ENCODE peak calls at places on chromosomes 11 and 22, in six cellular contexts. One of them, this sample, is unnamed.

GRCh38 chr22:48752451-48753380 is 1075.0 kb downstream of the BRD1 start:
- DNase-seq in activated T-helper 1 cell treated with Interleukin-2 at 50 U/mL for 16 hours: no peak
- DNase-seq in T1000: no peak
- DNase-seq in OCI-LY7: no peak
- DNase-seq in bronchial epithelial cell: no peak
- DNase-seq in anterior cingulate cortex: no peak
- DNase-seq in this sample: no peak

GRCh38 chr22:47129902-47130301 is 367.5 kb downstream of the TBC1D22A start:
- DNase-seq in bronchial epithelial cell: peak
- DNase-seq in T1000: no peak
- DNase-seq in activated T-helper 1 cell treated with Interleukin-2 at 50 U/mL for 16 hours: no peak
- DNase-seq in OCI-LY7: no peak
- DNase-seq in anterior cingulate cortex: no peak
- DNase-seq in this sample: no peak

GRCh38 chr11:32136654-32137053 is 45.8 kb downstream of the RCN1 start:
- DNase-seq in activated T-helper 1 cell treated with Interleukin-2 at 50 U/mL for 16 hours: no peak
- DNase-seq in T1000: no peak
- DNase-seq in anterior cingulate cortex: no peak
- DNase-seq in OCI-LY7: no peak
- DNase-seq in bronchial epithelial cell: peak
- DNase-seq in this sample: no peak

GRCh38 chr11:108985611-108986279 is 320.9 kb downstream of the DDX10 start:
- DNase-seq in T1000: no peak
- DNase-seq in activated T-helper 1 cell treated with Interleukin-2 at 50 U/mL for 16 hours: no peak
- DNase-seq in bronchial epithelial cell: peak
- DNase-seq in OCI-LY7: no peak
- DNase-seq in anterior cingulate cortex: no peak
- DNase-seq in this sample: peak

GRCh38 chr11:94782446-94782845 is 14.3 kb downstream of the AMOTL1 start:
- DNase-seq in OCI-LY7: no peak
- DNase-seq in anterior cingulate cortex: no peak
- DNase-seq in T1000: no peak
- DNase-seq in activated T-helper 1 cell treated with Interleukin-2 at 50 U/mL for 16 hours: no peak
- DNase-seq in bronchial epithelial cell: no peak
- DNase-seq in this sample: no peak

GRCh38 chr11:47179655-47179991 is 2.9 kb upstream of the ARFGAP2 start:
- DNase-seq in bronchial epithelial cell: no peak
- DNase-seq in T1000: no peak
- DNase-seq in anterior cingulate cortex: no peak
- DNase-seq in activated T-helper 1 cell treated with Interleukin-2 at 50 U/mL for 16 hours: no peak
- DNase-seq in OCI-LY7: peak
- DNase-seq in this sample: peak

GRCh38 chr11:124746621-124747243 is 5.3 kb downstream of the VSIG2 start:
- DNase-seq in bronchial epithelial cell: peak
- DNase-seq in OCI-LY7: peak
- DNase-seq in anterior cingulate cortex: no peak
- DNase-seq in T1000: no peak
- DNase-seq in activated T-helper 1 cell treated with Interleukin-2 at 50 U/mL for 16 hours: peak
- DNase-seq in this sample: peak

GRCh38 chr11:65111537-65112225 is at the start of gene TM7SF2:
- DNase-seq in bronchial epithelial cell: peak
- DNase-seq in T1000: peak
- DNase-seq in anterior cingulate cortex: peak
- DNase-seq in OCI-LY7: peak
- DNase-seq in activated T-helper 1 cell treated with Interleukin-2 at 50 U/mL for 16 hours: peak
- DNase-seq in this sample: peak

GRCh38 chr11:10538924-10539323 is 2.1 kb downstream of the RNF141 start:
- DNase-seq in T1000: no peak
- DNase-seq in OCI-LY7: no peak
- DNase-seq in bronchial epithelial cell: no peak
- DNase-seq in activated T-helper 1 cell treated with Interleukin-2 at 50 U/mL for 16 hours: no peak
- DNase-seq in anterior cingulate cortex: no peak
- DNase-seq in this sample: no peak

GRCh38 chr22:34055525-34056200 is 135.4 kb upstream of the LARGE1 start:
- DNase-seq in anterior cingulate cortex: no peak
- DNase-seq in T1000: no peak
- DNase-seq in bronchial epithelial cell: peak
- DNase-seq in OCI-LY7: peak
- DNase-seq in activated T-helper 1 cell treated with Interleukin-2 at 50 U/mL for 16 hours: no peak
- DNase-seq in this sample: peak

GRCh38 chr11:64855596-64856304 is 11.3 kb upstream of the CDC42BPG start:
- DNase-seq in T1000: no peak
- DNase-seq in OCI-LY7: no peak
- DNase-seq in anterior cingulate cortex: no peak
- DNase-seq in activated T-helper 1 cell treated with Interleukin-2 at 50 U/mL for 16 hours: no peak
- DNase-seq in bronchial epithelial cell: no peak
- DNase-seq in this sample: peak

GRCh38 chr11:64842851-64843841 is 1.3 kb downstream of the CDC42BPG start:
- DNase-seq in activated T-helper 1 cell treated with Interleukin-2 at 50 U/mL for 16 hours: no peak
- DNase-seq in OCI-LY7: no peak
- DNase-seq in T1000: no peak
- DNase-seq in anterior cingulate cortex: no peak
- DNase-seq in bronchial epithelial cell: peak
- DNase-seq in this sample: no peak

GRCh38 chr11:64869571-64870175 is 8.7 kb downstream of the EHD1 start:
- DNase-seq in anterior cingulate cortex: no peak
- DNase-seq in bronchial epithelial cell: no peak
- DNase-seq in T1000: no peak
- DNase-seq in OCI-LY7: no peak
- DNase-seq in activated T-helper 1 cell treated with Interleukin-2 at 50 U/mL for 16 hours: no peak
- DNase-seq in this sample: no peak

GRCh38 chr11:102590646-102591045 is 34.5 kb downstream of the MMP20 start:
- DNase-seq in T1000: no peak
- DNase-seq in activated T-helper 1 cell treated with Interleukin-2 at 50 U/mL for 16 hours: no peak
- DNase-seq in OCI-LY7: no peak
- DNase-seq in bronchial epithelial cell: no peak
- DNase-seq in anterior cingulate cortex: no peak
- DNase-seq in this sample: no peak

GRCh38 chr22:20720692-20721408 is 53.1 kb upstream of the SERPIND1 start:
- DNase-seq in bronchial epithelial cell: no peak
- DNase-seq in anterior cingulate cortex: no peak
- DNase-seq in OCI-LY7: no peak
- DNase-seq in T1000: no peak
- DNase-seq in activated T-helper 1 cell treated with Interleukin-2 at 50 U/mL for 16 hours: no peak
- DNase-seq in this sample: no peak

GRCh38 chr11:91967018-91967715 is 257.5 kb upstream of the FAT3 start:
- DNase-seq in OCI-LY7: no peak
- DNase-seq in bronchial epithelial cell: peak
- DNase-seq in anterior cingulate cortex: no peak
- DNase-seq in activated T-helper 1 cell treated with Interleukin-2 at 50 U/mL for 16 hours: no peak
- DNase-seq in T1000: no peak
- DNase-seq in this sample: no peak

GRCh38 chr11:64304032-64304315 is 1.4 kb upstream of the ESRRA start:
- DNase-seq in T1000: no peak
- DNase-seq in bronchial epithelial cell: no peak
- DNase-seq in anterior cingulate cortex: no peak
- DNase-seq in OCI-LY7: no peak
- DNase-seq in activated T-helper 1 cell treated with Interleukin-2 at 50 U/mL for 16 hours: no peak
- DNase-seq in this sample: no peak

This sample was measured in LHCN-M2.